ENCODE peak calls at places on chromosomes 4 and X, in six cellular contexts. S is WERI-Rb-1; I is fibroblast of pulmonary artery; B is renal cortical epithelial cell; Z is stimulated activated naive CD4-positive, alpha-beta T cell; U is substantia nigra. P is an unnamed sample.

GRCh38 chr4:97987019-97987648 is 156.1 kb downstream of the STPG2 start:
- DNase-seq in U (no peak), Z (no peak), S (no peak), I (peak), B (peak), P (peak)

GRCh38 chr4:54937501-54937900 is 187.9 kb downstream of the KDR start:
- DNase-seq in Z (no peak), B (no peak), U (no peak), S (no peak), I (peak), P (no peak)

GRCh38 chr4:134324179-134324578 is 122.6 kb upstream of the PABPC4L start:
- DNase-seq in S (no peak), U (no peak), Z (no peak), B (no peak), I (no peak), P (no peak)

GRCh38 chr4:82268050-82268825 is 105.6 kb downstream of the HNRNPD start:
- DNase-seq in U (no peak), S (peak), Z (no peak), B (peak), I (peak), P (peak)

GRCh38 chrX:100341111-100341510 is 69.0 kb downstream of the PCDH19 start:
- DNase-seq in B (no peak), I (no peak), Z (no peak), S (no peak), U (no peak), P (no peak)

GRCh38 chr4:15295421-15296162 is 132.2 kb upstream of the C1QTNF7 start:
- DNase-seq in B (no peak), I (no peak), Z (no peak), U (no peak), S (no peak), P (no peak)

GRCh38 chr4:1463088-1463926 is 57.1 kb upstream of the NKX1-1 start:
- DNase-seq in Z (no peak), I (peak), S (peak), U (no peak), B (no peak), P (peak)

GRCh38 chr4:48439988-48440387 is 43.2 kb upstream of the SLC10A4 start:
- DNase-seq in I (peak), S (no peak), B (no peak), Z (no peak), U (peak), P (no peak)

GRCh38 chr4:106312377-106312776 is 3.6 kb downstream of the TBCK start:
- DNase-seq in I (peak), B (no peak), S (no peak), Z (no peak), U (no peak), P (no peak)

GRCh38 chr4:66906314-66906713 is 639.0 kb downstream of the CENPC start:
- DNase-seq in B (no peak), I (no peak), S (peak), U (no peak), Z (no peak), P (peak)

GRCh38 chrX:153631931-153632611 is 14.9 kb upstream of the DUSP9 start:
- DNase-seq in Z (no peak), B (no peak), S (no peak), I (no peak), U (no peak), P (peak)

GRCh38 chrX:107029752-107030151 is 29.7 kb upstream of the MORC4 start:
- DNase-seq in I (no peak), U (no peak), S (no peak), Z (no peak), B (no peak), P (no peak)

GRCh38 chrX:94937491-94937890 is 1263.5 kb downstream of the FAM133A start:
- DNase-seq in U (no peak), B (no peak), I (no peak), S (no peak), Z (no peak), P (no peak)

GRCh38 chrX:1485033-1485432 is 32.3 kb upstream of the ASMTL start:
- DNase-seq in I (no peak), S (no peak), Z (no peak), U (no peak), B (no peak), P (no peak)

GRCh38 chrX:97909245-97909644 is 1025.5 kb downstream of the RPA4 start:
- DNase-seq in I (no peak), S (no peak), U (no peak), Z (no peak), B (no peak), P (no peak)

GRCh38 chrX:151704023-151704663 is 8.9 kb downstream of the PRRG3 start:
- DNase-seq in I (no peak), B (no peak), U (no peak), S (no peak), Z (no peak), P (no peak)

P was measured in D341Med.